ENCODE peak calls at places on chromosomes 7 and 10, in four cellular contexts. Q is GM12878, A is sigmoid colon, S is erythroblast. O is an unnamed sample.
A peak's percentile ranks its signal among the peaks of the same experiment; 100 is the strongest.

GRCh38 chr7:34939175-34939574 is 98.1 kb downstream of the DPY19L1 start:
- DNase-seq in S (no peak), Q (no peak), A (no peak), O (peak; percentile 13)

GRCh38 chr10:128633864-128634541 is 507.8 kb upstream of the MKI67 start:
- DNase-seq in Q (no peak), A (no peak), S (no peak), O (no peak)

GRCh38 chr7:148286150-148286549 is 304.4 kb upstream of the C7orf33 start:
- DNase-seq in S (no peak), A (no peak), Q (no peak), O (no peak)

GRCh38 chr10:19531324-19531723 is 284.9 kb upstream of the PLXDC2 start:
- DNase-seq in S (no peak), Q (no peak), A (no peak), O (no peak)

GRCh38 chr10:74672430-74672829 is 154.0 kb upstream of the KAT6B start:
- DNase-seq in Q (no peak), S (no peak), A (no peak), O (no peak)

GRCh38 chr7:44757311-44757710 is 8.7 kb downstream of the ZMIZ2 start:
- DNase-seq in S (no peak), Q (no peak), A (no peak), O (no peak)

GRCh38 chr10:119263966-119264621 is 56.7 kb downstream of the GRK5 start:
- DNase-seq in Q (no peak), S (no peak), A (no peak), O (no peak)

GRCh38 chr10:25191162-25191895 is 16.5 kb downstream of the GPR158 start:
- DNase-seq in Q (no peak), A (no peak), S (no peak), O (no peak)

GRCh38 chr7:45106820-45107219 is 4.7 kb downstream of the TBRG4 start:
- DNase-seq in Q (no peak), A (peak; percentile 25), S (no peak), O (no peak)

GRCh38 chr10:110065269-110065668 is 57.5 kb downstream of the ADD3 start:
- DNase-seq in Q (no peak), A (no peak), S (no peak), O (no peak)

GRCh38 chr7:47653550-47654351 is 71.8 kb upstream of the TNS3 start:
- DNase-seq in Q (no peak), A (no peak), S (no peak), O (peak; percentile 87)

GRCh38 chr7:104980440-104980839 is 33.6 kb upstream of the KMT2E start:
- DNase-seq in S (no peak), Q (no peak), A (no peak), O (no peak)

GRCh38 chr10:71344154-71344915 is 25.3 kb downstream of the SLC29A3 start:
- DNase-seq in A (no peak), Q (no peak), S (no peak), O (no peak)

GRCh38 chr7:4178887-4179286 is 503.2 kb upstream of the FOXK1 start:
- DNase-seq in S (no peak), A (no peak), Q (no peak), O (no peak)

GRCh38 chr7:2687338-2687869 is 598 bp upstream of the AMZ1 start:
- DNase-seq in S (no peak), Q (no peak), A (no peak), O (peak; percentile 97)

GRCh38 chr7:22884911-22885823 is 62.5 kb upstream of the TOMM7 start:
- DNase-seq in A (no peak), S (no peak), Q (peak; percentile 66), O (no peak)

GRCh38 chr7:139230774-139231512 is at the start of gene UBN2:
- DNase-seq in Q (peak; percentile 96), S (peak; percentile 97), A (peak; percentile 98), O (peak; percentile 96)
- TF ChIP-seq POLR2A in Q (peak; percentile 90), S (peak; percentile 94), A (peak; percentile 46), O (peak; percentile 93)

GRCh38 chr7:94237417-94237816 is 157.3 kb upstream of the COL1A2 start:
- DNase-seq in S (no peak), Q (no peak), A (no peak), O (no peak)
- TF ChIP-seq POLR2A in S (no peak), Q (no peak), A (no peak), O (no peak)

GRCh38 chr7:138521837-138522461 is 61.9 kb downstream of the TRIM24 start:
- DNase-seq in S (no peak), A (no peak), Q (no peak), O (no peak)
- TF ChIP-seq POLR2A in S (no peak), A (no peak), Q (no peak), O (no peak)

GRCh38 chr10:95513941-95514392 is 47.2 kb downstream of the SORBS1 start:
- DNase-seq in A (peak; percentile 86), S (no peak), Q (no peak), O (peak; percentile 84)
- TF ChIP-seq POLR2A in A (no peak), S (no peak), Q (no peak), O (no peak)

DNA sequence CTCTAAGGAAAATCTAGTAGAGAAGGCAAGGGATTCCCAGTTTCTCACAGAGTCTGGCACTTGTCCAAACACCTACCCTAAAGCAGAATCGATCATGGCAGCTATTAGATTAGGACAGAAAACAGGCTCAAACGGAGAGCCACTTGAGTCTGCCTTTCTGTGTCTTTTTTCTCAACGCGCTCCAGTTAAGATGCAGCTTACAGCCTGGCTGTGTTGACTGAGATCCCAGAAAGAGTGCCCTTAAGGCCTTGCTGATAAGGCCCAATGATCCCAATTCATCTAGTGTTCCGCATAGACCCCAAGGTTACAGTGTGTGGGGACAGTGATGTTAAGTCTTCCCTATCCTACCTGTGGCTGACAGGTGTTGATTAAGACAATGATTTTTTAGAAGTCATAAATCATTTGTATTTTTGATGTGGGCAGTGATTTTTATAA is 974 bp downstream of the TMEM106B start:
- DNase-seq in A (no peak), S (peak; percentile 60), Q (no peak), O (no peak)
- TF ChIP-seq POLR2A in A (no peak), S (no peak), Q (no peak), O (no peak)

O was measured in H54.